ENCODE peak calls at places on chromosomes 4 and X, in ten cellular contexts. One of them, this sample, is unnamed.

GRCh38 chr4:158300012-158300411 is 89.7 kb downstream of the TMEM144 start:
- DNase-seq in endothelial cell of umbilical vein: peak; percentile 60
- DNase-seq in gastrocnemius medialis: no peak
- DNase-seq in CD8-positive, alpha-beta T cell: no peak
- DNase-seq in IMR-90: no peak
- DNase-seq in colonic mucosa: no peak
- DNase-seq in aorta: no peak
- DNase-seq in heart right ventricle: no peak
- DNase-seq in GM23248: no peak
- DNase-seq in left lung: no peak
- DNase-seq in this sample: no peak

GRCh38 chr4:14165253-14165942 is 537.9 kb upstream of the BOD1L1 start:
- DNase-seq in GM23248: no peak
- DNase-seq in colonic mucosa: no peak
- DNase-seq in IMR-90: no peak
- DNase-seq in CD8-positive, alpha-beta T cell: no peak
- DNase-seq in gastrocnemius medialis: peak; percentile 17
- DNase-seq in aorta: no peak
- DNase-seq in heart right ventricle: no peak
- DNase-seq in endothelial cell of umbilical vein: no peak
- DNase-seq in left lung: no peak
- DNase-seq in this sample: no peak

GRCh38 chr4:124018383-124019317 is 622.1 kb downstream of the SPRY1 start:
- DNase-seq in CD8-positive, alpha-beta T cell: no peak
- DNase-seq in GM23248: peak; percentile 59
- DNase-seq in heart right ventricle: peak; percentile 75
- DNase-seq in aorta: peak; percentile 69
- DNase-seq in IMR-90: peak; percentile 37
- DNase-seq in endothelial cell of umbilical vein: peak; percentile 43
- DNase-seq in colonic mucosa: no peak
- DNase-seq in left lung: peak; percentile 38
- DNase-seq in gastrocnemius medialis: peak; percentile 61
- DNase-seq in this sample: peak; percentile 89

GRCh38 chr4:7786040-7786439 is 153.6 kb downstream of the AFAP1 start:
- DNase-seq in aorta: no peak
- DNase-seq in endothelial cell of umbilical vein: no peak
- DNase-seq in colonic mucosa: no peak
- DNase-seq in CD8-positive, alpha-beta T cell: no peak
- DNase-seq in heart right ventricle: no peak
- DNase-seq in GM23248: no peak
- DNase-seq in gastrocnemius medialis: no peak
- DNase-seq in IMR-90: no peak
- DNase-seq in left lung: no peak
- DNase-seq in this sample: no peak

GRCh38 chrX:19344207-19344534 is 444 bp downstream of the PDHA1 start:
- DNase-seq in heart right ventricle: no peak
- DNase-seq in endothelial cell of umbilical vein: peak; percentile 1
- DNase-seq in GM23248: peak; percentile 57
- DNase-seq in IMR-90: no peak
- DNase-seq in aorta: no peak
- DNase-seq in gastrocnemius medialis: peak; percentile 14
- DNase-seq in CD8-positive, alpha-beta T cell: no peak
- DNase-seq in left lung: no peak
- DNase-seq in colonic mucosa: no peak
- DNase-seq in this sample: no peak

GRCh38 chr4:149997881-149998421 is 80.3 kb upstream of the DCLK2 start:
- DNase-seq in left lung: no peak
- DNase-seq in gastrocnemius medialis: no peak
- DNase-seq in GM23248: peak; percentile 76
- DNase-seq in endothelial cell of umbilical vein: peak; percentile 64
- DNase-seq in heart right ventricle: no peak
- DNase-seq in CD8-positive, alpha-beta T cell: no peak
- DNase-seq in colonic mucosa: peak; percentile 63
- DNase-seq in aorta: no peak
- DNase-seq in IMR-90: peak; percentile 60
- DNase-seq in this sample: no peak

GRCh38 chr4:53885668-53886067 is 178.7 kb downstream of the CHIC2 start:
- DNase-seq in CD8-positive, alpha-beta T cell: no peak
- DNase-seq in left lung: no peak
- DNase-seq in GM23248: no peak
- DNase-seq in aorta: peak; percentile 69
- DNase-seq in colonic mucosa: no peak
- DNase-seq in gastrocnemius medialis: peak; percentile 19
- DNase-seq in heart right ventricle: peak; percentile 47
- DNase-seq in IMR-90: no peak
- DNase-seq in endothelial cell of umbilical vein: no peak
- DNase-seq in this sample: no peak

GRCh38 chr4:81648576-81649272 is 177.0 kb upstream of the RASGEF1B start:
- DNase-seq in GM23248: no peak
- DNase-seq in endothelial cell of umbilical vein: no peak
- DNase-seq in IMR-90: no peak
- DNase-seq in aorta: no peak
- DNase-seq in CD8-positive, alpha-beta T cell: peak; percentile 19
- DNase-seq in heart right ventricle: no peak
- DNase-seq in colonic mucosa: no peak
- DNase-seq in gastrocnemius medialis: no peak
- DNase-seq in left lung: peak; percentile 45
- DNase-seq in this sample: no peak

GRCh38 chr4:28334221-28334620 is 1473.6 kb downstream of the STIM2 start:
- DNase-seq in left lung: no peak
- DNase-seq in colonic mucosa: no peak
- DNase-seq in gastrocnemius medialis: no peak
- DNase-seq in GM23248: no peak
- DNase-seq in endothelial cell of umbilical vein: no peak
- DNase-seq in heart right ventricle: no peak
- DNase-seq in IMR-90: no peak
- DNase-seq in CD8-positive, alpha-beta T cell: no peak
- DNase-seq in aorta: no peak
- DNase-seq in this sample: no peak

GRCh38 chr4:26267087-26267486 is 53.7 kb upstream of the RBPJ start:
- DNase-seq in endothelial cell of umbilical vein: no peak
- DNase-seq in GM23248: peak; percentile 70
- DNase-seq in left lung: peak; percentile 41
- DNase-seq in gastrocnemius medialis: peak; percentile 67
- DNase-seq in heart right ventricle: peak; percentile 41
- DNase-seq in IMR-90: peak; percentile 53
- DNase-seq in CD8-positive, alpha-beta T cell: no peak
- DNase-seq in aorta: peak; percentile 74
- DNase-seq in colonic mucosa: peak; percentile 60
- DNase-seq in this sample: no peak

GRCh38 chr4:115851918-115852766 is 738.7 kb upstream of the NDST4 start:
- DNase-seq in left lung: no peak
- DNase-seq in endothelial cell of umbilical vein: no peak
- DNase-seq in IMR-90: no peak
- DNase-seq in heart right ventricle: no peak
- DNase-seq in GM23248: peak; percentile 56
- DNase-seq in gastrocnemius medialis: no peak
- DNase-seq in aorta: peak; percentile 44
- DNase-seq in colonic mucosa: peak; percentile 53
- DNase-seq in CD8-positive, alpha-beta T cell: no peak
- DNase-seq in this sample: peak; percentile 87

GRCh38 chr4:13656569-13656988 is 29.1 kb upstream of the BOD1L1 start:
- DNase-seq in gastrocnemius medialis: peak; percentile 14
- DNase-seq in aorta: peak; percentile 65
- DNase-seq in endothelial cell of umbilical vein: peak; percentile 65
- DNase-seq in left lung: peak; percentile 44
- DNase-seq in GM23248: peak; percentile 88
- DNase-seq in IMR-90: peak; percentile 74
- DNase-seq in colonic mucosa: peak; percentile 42
- DNase-seq in CD8-positive, alpha-beta T cell: peak; percentile 39
- DNase-seq in heart right ventricle: peak; percentile 41
- DNase-seq in this sample: peak; percentile 88

GRCh38 chr4:138595731-138596465 is 353.7 kb upstream of the SLC7A11 start:
- DNase-seq in endothelial cell of umbilical vein: peak; percentile 7
- DNase-seq in aorta: peak; percentile 63
- DNase-seq in left lung: no peak
- DNase-seq in GM23248: no peak
- DNase-seq in CD8-positive, alpha-beta T cell: no peak
- DNase-seq in heart right ventricle: peak; percentile 26
- DNase-seq in IMR-90: peak; percentile 70
- DNase-seq in gastrocnemius medialis: no peak
- DNase-seq in colonic mucosa: no peak
- DNase-seq in this sample: no peak

GRCh38 chr4:55857586-55857985 is 4.1 kb downstream of the EXOC1 start:
- DNase-seq in aorta: no peak
- DNase-seq in GM23248: no peak
- DNase-seq in CD8-positive, alpha-beta T cell: no peak
- DNase-seq in gastrocnemius medialis: no peak
- DNase-seq in IMR-90: no peak
- DNase-seq in heart right ventricle: no peak
- DNase-seq in endothelial cell of umbilical vein: no peak
- DNase-seq in left lung: no peak
- DNase-seq in colonic mucosa: no peak
- DNase-seq in this sample: no peak

GRCh38 chr4:74331944-74332343 is 23.7 kb downstream of the EPGN start:
- DNase-seq in gastrocnemius medialis: no peak
- DNase-seq in left lung: no peak
- DNase-seq in aorta: no peak
- DNase-seq in heart right ventricle: no peak
- DNase-seq in CD8-positive, alpha-beta T cell: no peak
- DNase-seq in colonic mucosa: no peak
- DNase-seq in IMR-90: no peak
- DNase-seq in endothelial cell of umbilical vein: no peak
- DNase-seq in GM23248: no peak
- DNase-seq in this sample: no peak

GRCh38 chrX:6851140-6851539 is 296.4 kb upstream of the STS start:
- DNase-seq in aorta: no peak
- DNase-seq in endothelial cell of umbilical vein: no peak
- DNase-seq in IMR-90: no peak
- DNase-seq in gastrocnemius medialis: no peak
- DNase-seq in GM23248: no peak
- DNase-seq in left lung: no peak
- DNase-seq in heart right ventricle: no peak
- DNase-seq in colonic mucosa: no peak
- DNase-seq in CD8-positive, alpha-beta T cell: no peak
- DNase-seq in this sample: no peak

GRCh38 chrX:6852869-6853268 is 294.6 kb upstream of the STS start:
- DNase-seq in left lung: no peak
- DNase-seq in IMR-90: no peak
- DNase-seq in GM23248: no peak
- DNase-seq in aorta: no peak
- DNase-seq in colonic mucosa: no peak
- DNase-seq in gastrocnemius medialis: no peak
- DNase-seq in endothelial cell of umbilical vein: no peak
- DNase-seq in heart right ventricle: no peak
- DNase-seq in CD8-positive, alpha-beta T cell: no peak
- DNase-seq in this sample: no peak

GRCh38 chrX:6852121-6852520 is 295.4 kb upstream of the STS start:
- DNase-seq in CD8-positive, alpha-beta T cell: no peak
- DNase-seq in endothelial cell of umbilical vein: no peak
- DNase-seq in IMR-90: no peak
- DNase-seq in gastrocnemius medialis: no peak
- DNase-seq in GM23248: no peak
- DNase-seq in colonic mucosa: no peak
- DNase-seq in aorta: no peak
- DNase-seq in heart right ventricle: no peak
- DNase-seq in left lung: no peak
- DNase-seq in this sample: no peak

GRCh38 chrX:6849711-6850415 is 297.6 kb upstream of the STS start:
- DNase-seq in IMR-90: peak; percentile 2
- DNase-seq in gastrocnemius medialis: no peak
- DNase-seq in left lung: no peak
- DNase-seq in endothelial cell of umbilical vein: no peak
- DNase-seq in GM23248: peak; percentile 1
- DNase-seq in colonic mucosa: no peak
- DNase-seq in CD8-positive, alpha-beta T cell: no peak
- DNase-seq in aorta: no peak
- DNase-seq in heart right ventricle: no peak
- DNase-seq in this sample: no peak
- H3K4me3 ChIP-seq in IMR-90: no peak overlapping the region
- H3K4me3 ChIP-seq in gastrocnemius medialis: no peak overlapping the region
- H3K4me3 ChIP-seq in left lung: no peak overlapping the region
- H3K4me3 ChIP-seq in endothelial cell of umbilical vein: no peak overlapping the region
- H3K4me3 ChIP-seq in GM23248: no peak overlapping the region
- H3K4me3 ChIP-seq in colonic mucosa: no peak overlapping the region
- H3K4me3 ChIP-seq in CD8-positive, alpha-beta T cell: no peak overlapping the region
- H3K4me3 ChIP-seq in aorta: no peak overlapping the region
- H3K4me3 ChIP-seq in heart right ventricle: no peak overlapping the region
- H3K4me3 ChIP-seq in this sample: no peak overlapping the region

GRCh38 chr4:176438401-176438800 is 118.6 kb downstream of the SPCS3 start:
- DNase-seq in heart right ventricle: no peak
- DNase-seq in left lung: no peak
- DNase-seq in colonic mucosa: no peak
- DNase-seq in GM23248: no peak
- DNase-seq in CD8-positive, alpha-beta T cell: no peak
- DNase-seq in endothelial cell of umbilical vein: no peak
- DNase-seq in gastrocnemius medialis: no peak
- DNase-seq in aorta: no peak
- DNase-seq in IMR-90: no peak
- DNase-seq in this sample: no peak
- H3K4me1 ChIP-seq in heart right ventricle: no peaks in the 10 kb centered on the region
- H3K4me1 ChIP-seq in left lung: no peaks in the 10 kb centered on the region
- H3K4me1 ChIP-seq in colonic mucosa: no peaks in the 10 kb centered on the region
- H3K4me1 ChIP-seq in GM23248: peaks cover 48% of the 10 kb centered on the region
- H3K4me1 ChIP-seq in CD8-positive, alpha-beta T cell: no peaks in the 10 kb centered on the region
- H3K4me1 ChIP-seq in endothelial cell of umbilical vein: no peaks in the 10 kb centered on the region
- H3K4me1 ChIP-seq in gastrocnemius medialis: no peaks in the 10 kb centered on the region
- H3K4me1 ChIP-seq in aorta: no peaks in the 10 kb centered on the region
- H3K4me1 ChIP-seq in IMR-90: peaks cover 4% of the 10 kb centered on the region
- H3K4me1 ChIP-seq in this sample: no peaks in the 10 kb centered on the region

DNA sequence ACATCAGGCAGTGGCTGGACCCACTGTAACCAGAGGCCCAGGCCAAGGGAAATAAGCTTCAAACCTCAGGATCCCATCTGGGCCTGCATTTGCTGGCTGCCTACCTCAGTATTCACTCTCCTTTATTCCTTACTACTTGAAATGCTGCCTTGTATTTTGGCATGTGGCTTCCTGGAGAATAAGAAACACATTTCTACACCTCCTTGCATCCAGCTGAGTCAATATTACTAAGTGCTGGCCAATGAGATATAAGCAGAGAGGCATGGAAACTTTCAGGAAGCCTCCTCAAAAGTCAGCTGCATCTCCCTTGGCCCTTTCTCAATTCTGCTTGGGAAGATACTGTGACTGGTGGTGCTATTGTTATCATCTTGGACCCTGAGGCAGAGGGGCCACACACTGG is 59.8 kb upstream of the RELL1 start:
- DNase-seq in endothelial cell of umbilical vein: no peak
- DNase-seq in gastrocnemius medialis: no peak
- DNase-seq in GM23248: peak; percentile 25
- DNase-seq in aorta: no peak
- DNase-seq in left lung: no peak
- DNase-seq in heart right ventricle: no peak
- DNase-seq in CD8-positive, alpha-beta T cell: no peak
- DNase-seq in colonic mucosa: no peak
- DNase-seq in IMR-90: no peak
- DNase-seq in this sample: no peak
- H3K4me3 ChIP-seq in endothelial cell of umbilical vein: no peak overlapping the region
- H3K4me3 ChIP-seq in gastrocnemius medialis: no peak overlapping the region
- H3K4me3 ChIP-seq in GM23248: no peak overlapping the region
- H3K4me3 ChIP-seq in aorta: no peak overlapping the region
- H3K4me3 ChIP-seq in left lung: no peak overlapping the region
- H3K4me3 ChIP-seq in heart right ventricle: no peak overlapping the region
- H3K4me3 ChIP-seq in CD8-positive, alpha-beta T cell: no peak overlapping the region
- H3K4me3 ChIP-seq in colonic mucosa: no peak overlapping the region
- H3K4me3 ChIP-seq in IMR-90: no peak overlapping the region
- H3K4me3 ChIP-seq in this sample: no peak overlapping the region

DNA sequence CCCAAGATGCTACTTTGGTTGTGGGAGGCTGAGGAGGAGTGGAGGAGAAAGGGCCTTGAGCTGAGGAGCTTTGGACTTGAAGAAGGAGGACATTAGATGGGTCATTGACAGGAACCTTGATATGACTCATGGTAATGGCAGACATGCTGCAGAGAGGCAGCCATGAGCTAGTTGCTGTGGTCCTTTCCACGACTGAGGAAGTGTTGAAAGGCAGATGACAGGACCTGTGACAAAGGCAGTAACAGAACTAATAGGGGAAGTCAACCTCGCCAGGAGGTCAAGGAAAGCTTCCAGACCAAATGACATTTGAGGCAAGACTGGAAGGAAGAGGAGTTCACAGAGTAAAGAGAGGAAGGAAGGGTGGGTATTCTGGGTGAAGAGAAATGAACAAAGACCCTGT is 7.6 kb upstream of the XPNPEP2 start:
- DNase-seq in CD8-positive, alpha-beta T cell: no peak
- DNase-seq in left lung: no peak
- DNase-seq in IMR-90: no peak
- DNase-seq in colonic mucosa: no peak
- DNase-seq in aorta: no peak
- DNase-seq in endothelial cell of umbilical vein: no peak
- DNase-seq in heart right ventricle: no peak
- DNase-seq in GM23248: no peak
- DNase-seq in gastrocnemius medialis: no peak
- DNase-seq in this sample: no peak
- H3K4me1 ChIP-seq in CD8-positive, alpha-beta T cell: peaks cover 3% of the 10 kb centered on the region
- H3K4me1 ChIP-seq in left lung: no peaks in the 10 kb centered on the region
- H3K4me1 ChIP-seq in IMR-90: no peaks in the 10 kb centered on the region
- H3K4me1 ChIP-seq in colonic mucosa: no peaks in the 10 kb centered on the region
- H3K4me1 ChIP-seq in aorta: no peaks in the 10 kb centered on the region
- H3K4me1 ChIP-seq in endothelial cell of umbilical vein: no peaks in the 10 kb centered on the region
- H3K4me1 ChIP-seq in heart right ventricle: no peaks in the 10 kb centered on the region
- H3K4me1 ChIP-seq in GM23248: no peaks in the 10 kb centered on the region
- H3K4me1 ChIP-seq in gastrocnemius medialis: no peaks in the 10 kb centered on the region
- H3K4me1 ChIP-seq in this sample: no peaks in the 10 kb centered on the region

This sample was measured in A673.